ENCODE peak calls at places on chromosome 5, in eight cellular contexts. Z, E, Q, M, H, D, A and I are unnamed samples.

GRCh38 chr5:100142607-100143006 is 392.6 kb upstream of the FAM174A start:
- DNase-seq in Z (no peak), E (no peak), Q (no peak), M (no peak), H (no peak), D (no peak), A (no peak), I (no peak)

GRCh38 chr5:81760521-81760920 is 9.6 kb upstream of the SSBP2 start:
- DNase-seq in Z (no peak), E (no peak), Q (no peak), M (no peak), H (no peak), D (no peak), A (no peak), I (no peak)

GRCh38 chr5:126492939-126493338 is 69.7 kb downstream of the GRAMD2B start:
- DNase-seq in Z (peak), E (no peak), Q (peak), M (no peak), H (peak), D (no peak), A (no peak), I (no peak)

GRCh38 chr5:88940712-88941111 is 57.7 kb upstream of the MEF2C start:
- DNase-seq in Z (no peak), E (no peak), Q (no peak), M (no peak), H (no peak), D (no peak), A (no peak), I (no peak)

GRCh38 chr5:30808996-30809395 is 384.5 kb upstream of the CDH6 start:
- DNase-seq in Z (no peak), E (no peak), Q (peak), M (no peak), H (peak), D (no peak), A (no peak), I (no peak)

GRCh38 chr5:138448481-138449398 is 9.9 kb downstream of the REEP2 start:
- DNase-seq in Z (no peak), E (no peak), Q (peak), M (no peak), H (no peak), D (no peak), A (no peak), I (no peak)

GRCh38 chr5:147407094-147407681 is 102.7 kb downstream of the DPYSL3 start:
- DNase-seq in Z (no peak), E (no peak), Q (peak), M (no peak), H (no peak), D (no peak), A (no peak), I (no peak)

GRCh38 chr5:59246470-59247250 is 646.9 kb downstream of the PDE4D start:
- DNase-seq in Z (no peak), E (no peak), Q (peak), M (no peak), H (no peak), D (no peak), A (no peak), I (no peak)

GRCh38 chr5:91927439-91927838 is 544.3 kb upstream of the ARRDC3 start:
- DNase-seq in Z (no peak), E (no peak), Q (no peak), M (no peak), H (no peak), D (no peak), A (no peak), I (no peak)

GRCh38 chr5:5456858-5457257 is 34.4 kb downstream of the ICE1 start:
- DNase-seq in Z (no peak), E (no peak), Q (no peak), M (no peak), H (no peak), D (no peak), A (no peak), I (no peak)

GRCh38 chr5:148904440-148904839 is 78.0 kb downstream of the ADRB2 start:
- DNase-seq in Z (no peak), E (no peak), Q (no peak), M (no peak), H (no peak), D (no peak), A (no peak), I (peak)

GRCh38 chr5:147101654-147102053 is 133.2 kb upstream of the STK32A start:
- DNase-seq in Z (no peak), E (peak), Q (no peak), M (no peak), H (no peak), D (no peak), A (no peak), I (no peak)

GRCh38 chr5:14413331-14413750 is 168.3 kb upstream of the OTULINL start:
- DNase-seq in Z (no peak), E (no peak), Q (peak), M (no peak), H (no peak), D (no peak), A (no peak), I (no peak)

GRCh38 chr5:120298981-120299380 is 165.1 kb upstream of the PRR16 start:
- DNase-seq in Z (no peak), E (no peak), Q (no peak), M (no peak), H (no peak), D (no peak), A (no peak), I (no peak)

GRCh38 chr5:139141410-139141809 is 56.8 kb downstream of the SIL1 start:
- DNase-seq in Z (peak), E (no peak), Q (no peak), M (no peak), H (peak), D (no peak), A (no peak), I (no peak)

GRCh38 chr5:82594097-82594496 is 315.9 kb upstream of the RPS23 start:
- DNase-seq in Z (no peak), E (no peak), Q (peak), M (no peak), H (no peak), D (no peak), A (no peak), I (no peak)

GRCh38 chr5:37206733-37207132 is 42.4 kb downstream of the CPLANE1 start:
- DNase-seq in Z (no peak), E (no peak), Q (no peak), M (no peak), H (no peak), D (no peak), A (no peak), I (no peak)

GRCh38 chr5:37212096-37212495 is 37.1 kb downstream of the CPLANE1 start:
- DNase-seq in Z (no peak), E (no peak), Q (no peak), M (no peak), H (no peak), D (no peak), A (no peak), I (no peak)

GRCh38 chr5:37211661-37212060 is 37.5 kb downstream of the CPLANE1 start:
- DNase-seq in Z (no peak), E (no peak), Q (no peak), M (no peak), H (no peak), D (no peak), A (no peak), I (no peak)

GRCh38 chr5:37207802-37208201 is 41.4 kb downstream of the CPLANE1 start:
- DNase-seq in Z (no peak), E (no peak), Q (no peak), M (no peak), H (no peak), D (no peak), A (no peak), I (no peak)

GRCh38 chr5:37208883-37209808 is 40.0 kb downstream of the CPLANE1 start:
- DNase-seq in Z (peak), E (peak), Q (peak), M (no peak), H (no peak), D (peak), A (no peak), I (no peak)
- H3K4me3 ChIP-seq in Z (no peak), E (no peak), Q (peak), M (peak), H (no peak), D (no peak), A (no peak), I (no peak)

GRCh38 chr5:94113087-94113486 is 371.7 kb upstream of the POU5F2 start:
- DNase-seq in Z (no peak), E (no peak), Q (no peak), M (no peak), H (no peak), D (no peak), A (no peak), I (no peak)

GRCh38 chr5:94111209-94112004 is 370.0 kb upstream of the POU5F2 start:
- DNase-seq in Z (peak), E (peak), Q (peak), M (peak), H (peak), D (peak), A (peak), I (peak)
- TF ChIP-seq POLR2A in Z (peak), E (peak), Q (peak), M (peak), H (peak), D (peak), A (peak), I (peak)

DNA sequence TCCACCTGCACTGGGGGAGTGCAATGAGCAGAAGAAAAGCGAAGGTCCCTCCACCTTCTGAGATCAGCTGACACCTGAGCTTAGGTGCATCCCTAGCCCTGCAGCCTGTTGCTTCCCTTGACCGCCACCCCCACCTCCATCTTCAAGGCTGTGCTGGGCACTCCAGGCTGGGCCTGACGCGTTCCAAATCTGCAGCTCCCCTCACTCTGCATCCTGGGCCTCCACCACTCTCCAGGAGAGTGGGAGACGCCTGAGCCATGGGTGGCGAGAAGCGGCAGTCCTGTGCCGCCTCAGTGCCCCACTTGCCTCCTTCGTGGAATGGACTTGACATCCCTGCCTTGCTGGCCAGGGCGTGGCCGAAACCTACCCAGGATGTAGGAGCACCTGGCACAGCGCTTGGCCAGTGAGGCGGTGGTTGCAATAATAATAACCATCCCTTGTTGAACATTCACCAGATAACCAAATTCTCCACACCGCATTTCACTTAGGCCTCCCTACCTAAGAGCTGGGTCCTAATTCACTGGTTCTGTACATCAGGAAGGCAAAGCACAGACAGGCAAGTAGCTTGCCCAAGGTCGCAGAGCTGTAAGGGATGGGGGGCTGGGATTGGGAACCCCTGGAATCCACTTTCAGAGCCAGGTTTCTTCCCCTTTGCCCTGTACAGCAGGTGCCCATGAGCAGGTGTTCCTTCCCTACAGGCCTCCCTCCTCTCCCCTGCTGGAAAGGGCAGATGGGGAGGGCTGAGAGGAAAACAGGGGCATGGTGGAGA is 11.7 kb downstream of the B4GALT7 start:
- DNase-seq in Z (no peak), E (no peak), Q (no peak), M (no peak), H (no peak), D (no peak), A (no peak), I (no peak)
- H3K4me3 ChIP-seq in Z (no peak), E (no peak), Q (no peak), M (no peak), H (no peak), D (no peak), A (no peak), I (no peak)

GRCh38 chr5:90474235-90475107 is at the start of the genes MBLAC2 and POLR3G:
- DNase-seq in Z (peak), E (peak), Q (peak), M (peak), H (peak), D (peak), A (peak), I (peak)

GRCh38 chr5:90475436-90475980 is 844 bp downstream of the POLR3G start:
- DNase-seq in Z (no peak), E (no peak), Q (no peak), M (no peak), H (no peak), D (no peak), A (no peak), I (no peak)

GRCh38 chr5:90479611-90480385 is 5.1 kb downstream of the POLR3G start:
- DNase-seq in Z (no peak), E (no peak), Q (peak), M (no peak), H (no peak), D (no peak), A (no peak), I (no peak)

GRCh38 chr5:90477816-90478215 is 3.2 kb downstream of the POLR3G start:
- DNase-seq in Z (no peak), E (no peak), Q (no peak), M (no peak), H (no peak), D (peak), A (no peak), I (no peak)

GRCh38 chr5:90477073-90477472 is 2.4 kb downstream of the POLR3G start:
- DNase-seq in Z (no peak), E (no peak), Q (no peak), M (no peak), H (no peak), D (peak), A (no peak), I (no peak)
- TF ChIP-seq POLR2A in Z (no peak), E (no peak), Q (no peak), M (no peak), H (no peak), D (no peak), A (no peak), I (no peak)

DNA sequence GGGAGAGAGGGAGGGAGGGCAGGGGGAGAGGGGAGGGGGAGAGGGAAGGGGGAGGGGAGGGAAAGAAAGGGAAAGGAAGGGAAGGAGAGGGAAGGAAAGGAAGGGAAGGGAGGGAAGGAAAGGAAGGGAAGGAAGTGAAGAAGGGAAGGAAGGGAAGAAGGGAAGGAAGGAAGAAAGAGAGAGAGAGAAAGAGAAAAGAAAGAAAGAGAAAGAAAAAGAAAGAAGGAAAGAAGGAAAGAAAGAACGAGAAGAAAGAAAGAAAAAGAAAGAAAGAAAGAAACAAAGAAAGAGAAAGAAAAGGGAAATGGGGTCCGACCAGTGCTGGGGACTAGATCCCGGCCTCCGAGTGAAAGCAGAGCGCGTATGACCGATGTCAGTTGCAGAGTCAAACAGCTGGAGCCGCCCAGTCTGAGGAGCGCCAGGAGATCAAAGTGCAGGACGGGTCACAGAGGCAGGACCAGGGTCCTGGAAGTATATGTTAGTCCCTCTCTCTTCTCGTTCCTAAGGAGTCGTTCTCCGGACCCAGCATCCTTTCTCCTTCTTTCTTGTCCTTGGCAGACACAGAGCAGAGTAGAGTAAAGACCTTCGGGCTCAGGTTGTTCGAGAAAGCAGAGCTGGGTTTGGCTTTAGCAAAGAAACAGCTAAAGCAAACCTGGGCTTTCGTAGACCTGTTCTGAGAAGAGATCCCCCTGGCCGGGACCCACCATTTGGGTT is 305.4 kb upstream of the MSX2 start:
- DNase-seq in Z (no peak), E (no peak), Q (no peak), M (no peak), H (peak), D (no peak), A (peak), I (no peak)
- H3K4me3 ChIP-seq in Z (no peak), E (no peak), Q (peak), M (no peak), H (no peak), D (no peak), A (peak), I (no peak)

GRCh38 chr5:134127376-134127861 is 12.9 kb downstream of the TCF7 start:
- DNase-seq in Z (no peak), E (no peak), Q (peak), M (no peak), H (no peak), D (peak), A (no peak), I (peak)
- TF ChIP-seq POLR2A in Z (no peak), E (no peak), Q (no peak), M (no peak), H (no peak), D (no peak), A (no peak), I (no peak)